ENCODE peak calls at places on chromosomes 1 and 21, in ten cellular contexts. G is fibroblast of the aortic adventitia; S is mammary epithelial cell; C is MG63; B is tibial artery; D is AG04450; J is CD8-positive, alpha-beta memory T cell; O is BJ; V is GM23338; W is fibroblast of pulmonary artery. Q is an unnamed sample.

GRCh38 chr1:109312978-109313775 is 6.4 kb upstream of the MYBPHL start:
- DNase-seq in G (no peak), S (no peak), C (no peak), B (no peak), D (no peak), J (no peak), O (no peak), V (no peak), W (peak), Q (no peak)

GRCh38 chr1:62356257-62356835 is 37.1 kb upstream of the KANK4 start:
- DNase-seq in G (peak), S (peak), C (peak), B (no peak), D (peak), J (no peak), O (peak), V (no peak), W (peak), Q (no peak)

GRCh38 chr1:115641762-115642167 is at the start of gene VANGL1:
- DNase-seq in G (peak), S (peak), C (peak), B (peak), D (no peak), J (peak), O (no peak), V (peak), W (peak), Q (no peak)

GRCh38 chr1:111747282-111747734 is 8.1 kb upstream of the INKA2 start:
- DNase-seq in G (peak), S (peak), C (peak), B (no peak), D (no peak), J (peak), O (no peak), V (peak), W (peak), Q (peak)

GRCh38 chr1:235075955-235076308 is 52.7 kb downstream of the TOMM20 start:
- DNase-seq in G (no peak), S (no peak), C (no peak), B (no peak), D (no peak), J (no peak), O (no peak), V (no peak), W (no peak), Q (no peak)

GRCh38 chr1:238272145-238272544 is 381.4 kb upstream of the ZP4 start:
- DNase-seq in G (no peak), S (no peak), C (no peak), B (no peak), D (no peak), J (no peak), O (no peak), V (no peak), W (no peak), Q (no peak)

GRCh38 chr1:224747578-224747977 is 131.5 kb downstream of the CNIH3 start:
- DNase-seq in G (peak), S (peak), C (peak), B (no peak), D (no peak), J (no peak), O (no peak), V (no peak), W (peak), Q (peak)

GRCh38 chr1:69648486-69648885 is 80.8 kb downstream of the LRRC7 start:
- DNase-seq in G (no peak), S (peak), C (peak), B (no peak), D (no peak), J (no peak), O (no peak), V (no peak), W (peak), Q (no peak)

GRCh38 chr1:209601809-209602657 is 18.5 kb downstream of the CAMK1G start:
- DNase-seq in G (peak), S (peak), C (peak), B (no peak), D (no peak), J (no peak), O (no peak), V (peak), W (peak), Q (peak)

GRCh38 chr1:168531605-168532345 is 12.0 kb downstream of the XCL2 start:
- DNase-seq in G (no peak), S (no peak), C (no peak), B (no peak), D (no peak), J (no peak), O (no peak), V (no peak), W (no peak), Q (peak)

GRCh38 chr1:8643542-8644536 is 173.6 kb downstream of the RERE start:
- DNase-seq in G (no peak), S (no peak), C (no peak), B (no peak), D (no peak), J (no peak), O (no peak), V (no peak), W (no peak), Q (no peak)

GRCh38 chr1:54795100-54795665 is 5.9 kb downstream of the TTC22 start:
- DNase-seq in G (no peak), S (no peak), C (no peak), B (no peak), D (no peak), J (no peak), O (no peak), V (no peak), W (no peak), Q (no peak)

GRCh38 chr1:151024540-151025146 is 11.7 kb upstream of the BNIPL start:
- DNase-seq in G (peak), S (peak), C (peak), B (peak), D (no peak), J (peak), O (no peak), V (peak), W (peak), Q (peak)

GRCh38 chr1:245666412-245666811 is 511.6 kb downstream of the KIF26B start:
- DNase-seq in G (no peak), S (no peak), C (no peak), B (no peak), D (no peak), J (no peak), O (no peak), V (no peak), W (no peak), Q (no peak)

GRCh38 chr1:112146201-112146715 is 156.8 kb upstream of the KCND3 start:
- DNase-seq in G (no peak), S (no peak), C (no peak), B (no peak), D (no peak), J (no peak), O (no peak), V (no peak), W (no peak), Q (no peak)

GRCh38 chr1:211287218-211287617 is 28.1 kb downstream of the RCOR3 start:
- DNase-seq in G (no peak), S (no peak), C (no peak), B (no peak), D (no peak), J (no peak), O (no peak), V (no peak), W (no peak), Q (no peak)

GRCh38 chr21:20591294-20591693 is 406.9 kb upstream of the NCAM2 start:
- DNase-seq in G (peak), S (peak), C (no peak), B (no peak), D (no peak), J (no peak), O (no peak), V (no peak), W (no peak), Q (no peak)

GRCh38 chr1:60541831-60542532 is 468.4 kb upstream of the C1orf87 start:
- DNase-seq in G (peak), S (no peak), C (no peak), B (no peak), D (no peak), J (no peak), O (no peak), V (no peak), W (peak), Q (no peak)

GRCh38 chr1:221961532-221962292 is 219.8 kb upstream of the DUSP10 start:
- DNase-seq in G (peak), S (peak), C (peak), B (no peak), D (no peak), J (peak), O (peak), V (no peak), W (peak), Q (peak)

GRCh38 chr1:59903136-59903754 is 23.3 kb downstream of the CYP2J2 start:
- DNase-seq in G (peak), S (no peak), C (no peak), B (no peak), D (no peak), J (no peak), O (no peak), V (peak), W (peak), Q (peak)

GRCh38 chr1:245261786-245262185 is 107.0 kb downstream of the KIF26B start:
- DNase-seq in G (no peak), S (no peak), C (no peak), B (no peak), D (no peak), J (no peak), O (no peak), V (no peak), W (no peak), Q (no peak)

GRCh38 chr1:231214918-231215675 is 25.9 kb upstream of the GNPAT start:
- DNase-seq in G (no peak), S (no peak), C (no peak), B (no peak), D (no peak), J (no peak), O (no peak), V (no peak), W (no peak), Q (no peak)

GRCh38 chr1:119010201-119010600 is 22.1 kb upstream of the TBX15 start:
- DNase-seq in G (no peak), S (peak), C (no peak), B (no peak), D (no peak), J (no peak), O (no peak), V (no peak), W (no peak), Q (no peak)

GRCh38 chr1:46364612-46365011 is 24.0 kb downstream of the NSUN4 start:
- DNase-seq in G (peak), S (no peak), C (no peak), B (no peak), D (no peak), J (no peak), O (peak), V (no peak), W (no peak), Q (no peak)

GRCh38 chr1:118944133-118944532 is 44.0 kb downstream of the TBX15 start:
- DNase-seq in G (peak), S (no peak), C (peak), B (no peak), D (no peak), J (no peak), O (peak), V (no peak), W (no peak), Q (no peak)

GRCh38 chr21:39538453-39539042 is 74.2 kb upstream of the B3GALT5 start:
- DNase-seq in G (no peak), S (no peak), C (no peak), B (no peak), D (no peak), J (no peak), O (no peak), V (no peak), W (no peak), Q (no peak)

GRCh38 chr1:184753093-184753492 is 1.6 kb downstream of the EDEM3 start:
- DNase-seq in G (no peak), S (no peak), C (no peak), B (no peak), D (no peak), J (no peak), O (no peak), V (no peak), W (no peak), Q (no peak)
- H3K4me3 ChIP-seq in G (peak), S (no peak), C (peak), B (peak), D (peak), J (peak), O (no peak), V (peak), W (peak), Q (peak)

GRCh38 chr21:41425588-41425953 is 468 bp upstream of the MX1 start:
- DNase-seq in G (no peak), S (no peak), C (no peak), B (peak), D (no peak), J (no peak), O (no peak), V (no peak), W (no peak), Q (no peak)
- H3K4me3 ChIP-seq in G (peak), S (peak), C (peak), B (peak), D (peak), J (peak), O (peak), V (peak), W (peak), Q (no peak)

GRCh38 chr1:94045465-94046056 is 75.4 kb downstream of the ABCA4 start:
- DNase-seq in G (peak), S (peak), C (peak), B (peak), D (peak), J (no peak), O (peak), V (peak), W (peak), Q (no peak)
- H3K4me3 ChIP-seq in G (no peak), S (no peak), C (no peak), B (peak), D (peak), J (no peak), O (no peak), V (peak), W (no peak), Q (no peak)

GRCh38 chr1:51515982-51516638 is 3.0 kb downstream of the EPS15 start:
- DNase-seq in G (peak), S (no peak), C (no peak), B (no peak), D (no peak), J (no peak), O (no peak), V (no peak), W (no peak), Q (no peak)

GRCh38 chr1:51516639-51517158 is 2.4 kb downstream of the EPS15 start:
- DNase-seq in G (peak), S (no peak), C (peak), B (no peak), D (no peak), J (no peak), O (no peak), V (no peak), W (no peak), Q (no peak)

GRCh38 chr1:51512611-51513010 is 6.5 kb downstream of the EPS15 start:
- DNase-seq in G (no peak), S (no peak), C (no peak), B (no peak), D (no peak), J (no peak), O (no peak), V (no peak), W (no peak), Q (no peak)

GRCh38 chr1:51515312-51515960 is 3.6 kb downstream of the EPS15 start:
- DNase-seq in G (peak), S (no peak), C (no peak), B (no peak), D (no peak), J (no peak), O (no peak), V (no peak), W (no peak), Q (no peak)

GRCh38 chr1:51514733-51515132 is 4.3 kb downstream of the EPS15 start:
- DNase-seq in G (no peak), S (no peak), C (no peak), B (no peak), D (no peak), J (no peak), O (no peak), V (no peak), W (no peak), Q (no peak)
- H3K4me3 ChIP-seq in G (peak), S (no peak), C (peak), B (peak), D (no peak), J (no peak), O (no peak), V (no peak), W (no peak), Q (no peak)